ENCODE peak calls at places on chromosomes 12 and 14, in four cellular contexts. J, M, L and V are unnamed samples.

GRCh38 chr12:124653169-124653931 is 85.9 kb upstream of the NCOR2 start:
- DNase-seq in J (no peak), M (no peak), L (no peak), V (no peak)

GRCh38 chr12:65965358-65965757 is 141.1 kb downstream of the HMGA2 start:
- DNase-seq in J (no peak), M (no peak), L (no peak), V (no peak)

GRCh38 chr14:33676135-33676566 is 274.7 kb downstream of the EGLN3 start:
- DNase-seq in J (peak), M (no peak), L (peak), V (peak)

GRCh38 chr14:100030441-100031153 is 34.6 kb upstream of the EVL start:
- DNase-seq in J (no peak), M (no peak), L (no peak), V (no peak)

GRCh38 chr12:33438025-33438772 is 1.4 kb downstream of the SYT10 start:
- DNase-seq in J (no peak), M (no peak), L (no peak), V (no peak)

GRCh38 chr14:95047754-95048153 is 109.6 kb downstream of the DICER1 start:
- DNase-seq in J (no peak), M (no peak), L (no peak), V (no peak)

GRCh38 chr12:43480591-43480990 is 71.4 kb downstream of the ADAMTS20 start:
- DNase-seq in J (no peak), M (no peak), L (no peak), V (no peak)

GRCh38 chr14:80212025-80212402 is 710 bp upstream of the DIO2 start:
- DNase-seq in J (no peak), M (no peak), L (no peak), V (peak)

GRCh38 chr12:132631357-132632065 is 12.9 kb downstream of the P2RX2 start:
- DNase-seq in J (no peak), M (no peak), L (no peak), V (no peak)

GRCh38 chr12:48175613-48176416 is 7.6 kb upstream of the CCDC184 start:
- DNase-seq in J (no peak), M (no peak), L (no peak), V (no peak)

GRCh38 chr12:6643569-6644256 is 3.5 kb downstream of the ACRBP start:
- DNase-seq in J (no peak), M (no peak), L (peak), V (no peak)

GRCh38 chr12:9751204-9752144 is 9.2 kb downstream of the CD69 start:
- DNase-seq in J (peak), M (no peak), L (peak), V (no peak)

GRCh38 chr14:60724080-60724618 is at the start of gene SIX4:
- DNase-seq in J (peak), M (no peak), L (peak), V (peak)

GRCh38 chr14:67526676-67527459 is 6.2 kb upstream of the PLEKHH1 start:
- DNase-seq in J (peak), M (peak), L (peak), V (peak)

GRCh38 chr12:5428332-5429221 is 3.3 kb upstream of the NTF3 start:
- DNase-seq in J (no peak), M (no peak), L (peak), V (no peak)

GRCh38 chr14:104981699-104982541 is 3.7 kb upstream of the CLBA1 start:
- DNase-seq in J (no peak), M (no peak), L (no peak), V (no peak)

GRCh38 chr12:88266851-88267360 is 124.8 kb downstream of the TMTC3 start:
- DNase-seq in J (no peak), M (no peak), L (no peak), V (no peak)

GRCh38 chr14:52023518-52023917 is 34.2 kb downstream of the RTRAF start:
- DNase-seq in J (no peak), M (no peak), L (no peak), V (no peak)

GRCh38 chr14:69535230-69535848 is 39.3 kb downstream of the CCDC177 start:
- DNase-seq in J (peak), M (no peak), L (peak), V (peak)

GRCh38 chr12:94071258-94071657 is 77.1 kb upstream of the PLXNC1 start:
- DNase-seq in J (no peak), M (no peak), L (no peak), V (no peak)

GRCh38 chr12:107864235-107864634 is 89.7 kb downstream of the ASCL4 start:
- DNase-seq in J (no peak), M (no peak), L (peak), V (no peak)

GRCh38 chr14:22225526-22226133 is 363.4 kb downstream of the DAD1 start:
- DNase-seq in J (no peak), M (no peak), L (no peak), V (no peak)

GRCh38 chr12:15320881-15321280 is 1.4 kb upstream of the PTPRO start:
- DNase-seq in J (no peak), M (no peak), L (no peak), V (peak)

GRCh38 chr14:74592476-74593191 is 19.4 kb downstream of the LTBP2 start:
- DNase-seq in J (no peak), M (peak), L (no peak), V (no peak)

GRCh38 chr14:73752297-73752992 is 38.3 kb upstream of the PNMA1 start:
- DNase-seq in J (no peak), M (no peak), L (peak), V (peak)

GRCh38 chr12:106205208-106206069 is 42.4 kb downstream of the CKAP4 start:
- DNase-seq in J (peak), M (no peak), L (no peak), V (no peak)

GRCh38 chr14:100712490-100712889 is 14.2 kb upstream of the DLK1 start:
- DNase-seq in J (no peak), M (no peak), L (no peak), V (no peak)

GRCh38 chr14:94128216-94128839 is 1.1 kb downstream of the IFI27L2 start:
- DNase-seq in J (no peak), M (no peak), L (no peak), V (no peak)

GRCh38 chr14:99819514-99819913 is 26.3 kb downstream of the EML1 start:
- DNase-seq in J (no peak), M (no peak), L (no peak), V (no peak)

GRCh38 chr12:79373896-79374499 is 316.8 kb downstream of the PAWR start:
- DNase-seq in J (no peak), M (no peak), L (peak), V (peak)

GRCh38 chr14:58702466-58703148 is 64.8 kb downstream of the DACT1 start:
- DNase-seq in J (no peak), M (no peak), L (no peak), V (no peak)

GRCh38 chr12:114174326-114174725 is 208.2 kb upstream of the RBM19 start:
- DNase-seq in J (no peak), M (no peak), L (no peak), V (no peak)

GRCh38 chr12:69023840-69024239 is 90.9 kb upstream of the CPM start:
- DNase-seq in J (no peak), M (no peak), L (no peak), V (no peak)

GRCh38 chr12:123979566-123979965 is 6.6 kb downstream of the ZNF664 start:
- DNase-seq in J (no peak), M (no peak), L (no peak), V (no peak)

GRCh38 chr14:99839696-99840095 is 46.5 kb downstream of the EML1 start:
- DNase-seq in J (no peak), M (no peak), L (no peak), V (no peak)

GRCh38 chr14:106562451-106562850 is 1036.1 kb downstream of the TMEM121 start:
- DNase-seq in J (no peak), M (no peak), L (no peak), V (no peak)

DNA sequence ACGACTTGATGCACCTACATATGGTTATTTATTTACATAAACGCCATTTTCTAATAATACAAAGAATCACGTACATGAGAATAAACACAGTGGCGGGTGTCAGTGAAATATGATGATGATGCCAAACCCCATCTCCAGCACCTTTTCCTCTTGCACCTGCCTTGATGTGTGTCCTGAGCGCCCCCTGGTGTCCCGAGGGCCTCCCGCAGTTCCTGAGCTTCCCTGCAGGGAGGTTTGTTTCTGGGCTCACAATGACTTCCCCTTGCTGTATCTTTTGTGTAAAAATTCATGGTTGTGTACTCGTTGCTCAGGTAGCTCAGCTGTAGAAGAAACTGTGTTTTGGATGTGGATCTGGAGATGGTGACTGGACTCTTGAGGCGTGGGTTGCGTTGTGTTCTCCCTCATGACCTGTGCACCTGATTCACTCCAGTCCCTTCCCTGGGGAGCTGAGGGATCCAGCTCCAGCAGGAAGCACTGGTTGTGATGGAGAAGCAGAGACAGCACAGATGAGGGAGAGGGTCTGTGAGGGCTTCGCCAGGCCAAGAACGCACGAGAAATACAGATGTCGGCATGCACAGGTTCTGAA is 1037.8 kb downstream of the TMEM121 start:
- DNase-seq in J (no peak), M (no peak), L (peak), V (no peak)
- TF ChIP-seq JUND in J (no peak), M (no peak), L (no peak), V (no peak)

GRCh38 chr12:119713551-119714031 is 45.7 kb downstream of the PRKAB1 start:
- DNase-seq in J (no peak), M (no peak), L (no peak), V (no peak)
- TF ChIP-seq JUND in J (no peak), M (no peak), L (no peak), V (no peak)

DNA sequence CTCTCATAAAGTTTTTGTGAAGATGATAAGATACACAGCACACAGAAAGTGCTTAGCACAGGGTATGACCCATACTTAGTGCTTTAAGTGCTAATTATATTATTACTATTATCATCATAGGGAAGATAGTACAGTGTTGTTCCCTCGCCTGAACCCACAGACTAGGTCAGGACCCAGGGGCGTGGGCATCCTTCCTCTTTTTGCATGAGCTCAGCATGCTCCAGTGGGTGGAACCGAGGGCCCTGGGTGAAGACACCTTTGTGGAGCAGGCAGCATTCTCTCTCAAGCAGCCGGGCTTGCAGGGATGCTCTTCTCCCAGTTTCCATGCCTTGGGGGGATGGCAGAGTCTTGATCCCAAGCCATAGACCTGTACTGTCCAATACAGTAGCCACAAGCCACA is 34.8 kb downstream of the CRACR2A start:
- DNase-seq in J (no peak), M (no peak), L (no peak), V (no peak)
- TF ChIP-seq JUND in J (no peak), M (no peak), L (no peak), V (no peak)

GRCh38 chr12:81863406-81863805 is 104.3 kb upstream of the PPFIA2 start:
- DNase-seq in J (no peak), M (no peak), L (no peak), V (no peak)
- TF ChIP-seq JUND in J (no peak), M (no peak), L (no peak), V (no peak)

GRCh38 chr12:122610911-122611310 is 83.9 kb downstream of the KNTC1 start:
- DNase-seq in J (no peak), M (no peak), L (no peak), V (peak)
- TF ChIP-seq JUND in J (no peak), M (no peak), L (no peak), V (no peak)

GRCh38 chr14:56422703-56423213 is 156.8 kb upstream of the TMEM260 start:
- DNase-seq in J (peak), M (no peak), L (peak), V (peak)

GRCh38 chr14:56423591-56423991 is 156.0 kb upstream of the TMEM260 start:
- DNase-seq in J (no peak), M (no peak), L (no peak), V (no peak)
- TF ChIP-seq JUND in J (no peak), M (no peak), L (no peak), V (no peak)

GRCh38 chr14:76919431-76919810 is 93.2 kb downstream of the LRRC74A start:
- DNase-seq in J (no peak), M (no peak), L (no peak), V (peak)
- TF ChIP-seq JUND in J (no peak), M (no peak), L (no peak), V (no peak)